ENCODE peak calls at places on chromosomes 2 and 18, in nine cellular contexts. F, Z, H, P, Q, M, J, C and E are unnamed samples.

GRCh38 chr18:6746386-6746960 is 17.0 kb downstream of the ARHGAP28 start:
- DNase-seq in F (no peak), Q (peak; percentile 65), C (no peak), H (no peak), Z (no peak), J (no peak), P (no peak), M (no peak), E (no peak)

GRCh38 chr2:20611077-20611843 is 39.6 kb downstream of the HS1BP3 start:
- DNase-seq in J (peak; percentile 60), P (no peak), Q (no peak), M (no peak), F (no peak), C (peak; percentile 99), H (no peak), Z (peak; percentile 94), E (peak; percentile 42)

GRCh38 chr18:60804412-60804811 is 431.8 kb upstream of the MC4R start:
- DNase-seq in P (peak; percentile 45), Z (no peak), J (no peak), H (no peak), C (no peak), M (no peak), F (no peak), Q (no peak), E (no peak)

GRCh38 chr2:8761529-8762164 is 75.8 kb downstream of the KIDINS220 start:
- DNase-seq in Q (peak; percentile 77), H (peak; percentile 6), M (peak; percentile 44), F (peak; percentile 45), C (peak; percentile 21), J (no peak), Z (no peak), P (no peak), E (no peak)

GRCh38 chr2:170696006-170696405 is 19.1 kb upstream of the SP5 start:
- DNase-seq in J (no peak), F (no peak), C (no peak), Z (no peak), H (no peak), M (no peak), Q (no peak), P (no peak), E (no peak)

GRCh38 chr2:180202591-180202990 is 195.5 kb upstream of the CWC22 start:
- DNase-seq in J (no peak), Z (peak; percentile 5), M (no peak), Q (no peak), P (no peak), H (no peak), F (no peak), C (no peak), E (no peak)

GRCh38 chr18:13760047-13760446 is 33.6 kb downstream of the RNMT start:
- DNase-seq in P (no peak), H (no peak), M (no peak), Z (no peak), C (no peak), F (no peak), J (no peak), Q (no peak), E (no peak)

GRCh38 chr2:161373939-161374338 is 42.2 kb upstream of the TBR1 start:
- DNase-seq in C (peak; percentile 38), P (no peak), J (no peak), H (no peak), Z (no peak), F (no peak), Q (no peak), M (no peak), E (no peak)

GRCh38 chr18:63082661-63083531 is 236.7 kb downstream of the BCL2 start:
- DNase-seq in F (no peak), Q (no peak), H (no peak), M (no peak), Z (no peak), P (no peak), J (no peak), C (no peak), E (no peak)

GRCh38 chr2:102301867-102302362 is 9.4 kb upstream of the IL1RL1 start:
- DNase-seq in Z (peak; percentile 18), C (no peak), J (no peak), P (peak; percentile 52), Q (peak; percentile 46), M (peak; percentile 60), H (peak; percentile 53), F (peak; percentile 1), E (no peak)

GRCh38 chr2:145800201-145801091 is 1280.5 kb upstream of the ZEB2 start:
- DNase-seq in Q (peak; percentile 80), Z (no peak), C (no peak), M (no peak), P (no peak), J (no peak), H (no peak), F (no peak), E (no peak)

GRCh38 chr2:241094924-241095420 is 7.1 kb downstream of the MTERF4 start:
- DNase-seq in P (no peak), J (no peak), H (no peak), Q (no peak), C (no peak), F (no peak), Z (no peak), M (no peak), E (no peak)
- H3K27ac ChIP-seq in P (no peak overlapping the region), J (no peak overlapping the region), H (peak overlapping the region; percentile 55), Q (no peak overlapping the region), C (no peak overlapping the region), F (no peak overlapping the region), Z (no peak overlapping the region), M (no peak overlapping the region), E (no peak overlapping the region)

GRCh38 chr2:127640082-127641072 is 5.6 kb upstream of the GPR17 start:
- DNase-seq in Q (no peak), J (no peak), Z (no peak), F (peak; percentile 79), H (peak; percentile 20), C (no peak), M (no peak), P (no peak), E (no peak)

GRCh38 chr2:127637725-127638252 is 8.2 kb upstream of the GPR17 start:
- DNase-seq in H (no peak), Q (peak; percentile 97), F (no peak), P (peak; percentile 45), Z (peak; percentile 76), M (peak; percentile 55), J (no peak), C (peak; percentile 37), E (no peak)

GRCh38 chr2:127638361-127639110 is 7.4 kb upstream of the GPR17 start:
- DNase-seq in Z (no peak), H (no peak), M (peak; percentile 61), Q (peak; percentile 43), C (no peak), J (no peak), F (no peak), P (peak; percentile 63), E (no peak)

GRCh38 chr2:127637236-127637630 is 8.7 kb upstream of the GPR17 start:
- DNase-seq in P (no peak), J (no peak), M (no peak), C (no peak), Q (no peak), F (no peak), Z (no peak), H (no peak), E (peak; percentile 51)

GRCh38 chr2:127639111-127639474 is 6.9 kb upstream of the GPR17 start:
- DNase-seq in F (no peak), J (no peak), Q (no peak), P (no peak), C (no peak), H (no peak), M (no peak), Z (no peak), E (no peak)
- H3K4me3 ChIP-seq in F (no peak overlapping the region), J (no peak overlapping the region), Q (no peak overlapping the region), P (no peak overlapping the region), C (no peak overlapping the region), H (no peak overlapping the region), M (no peak overlapping the region), Z (no peak overlapping the region), E (no peak overlapping the region)

DNA sequence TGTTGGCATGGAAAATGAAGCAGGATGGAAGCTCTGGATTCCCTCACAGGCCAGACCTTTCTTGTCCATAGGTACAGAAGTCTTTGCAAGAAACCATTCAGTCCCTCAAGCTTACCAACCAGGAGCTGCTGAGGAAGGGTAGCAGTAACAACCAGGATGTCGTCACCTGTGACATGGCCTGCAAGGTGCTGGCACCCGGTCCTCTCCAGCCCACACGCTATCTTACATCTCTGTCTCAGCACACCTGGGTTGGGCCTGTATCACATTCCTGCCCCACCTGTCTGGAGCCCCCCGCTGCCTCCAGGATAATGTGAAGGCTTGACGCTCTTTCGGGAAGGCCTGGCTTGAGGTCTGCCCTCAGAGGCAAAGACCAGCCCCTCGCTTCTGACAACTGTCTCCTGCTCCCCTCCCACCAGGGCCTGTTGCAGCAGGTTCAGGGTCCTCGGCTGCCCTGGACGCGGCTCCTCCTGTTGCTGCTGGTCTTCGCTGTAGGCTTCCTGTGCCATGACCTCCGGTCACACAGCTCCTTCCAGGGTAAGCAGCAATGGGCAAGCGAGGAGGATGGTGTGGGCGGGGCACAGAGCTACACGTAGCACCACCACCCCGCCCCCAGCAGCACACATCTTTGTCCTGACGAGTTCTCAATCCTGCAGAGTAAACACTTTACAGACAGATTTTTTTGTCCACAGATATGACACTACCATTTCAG is 6.0 kb downstream of the TMEM214 start:
- DNase-seq in J (no peak), Q (no peak), Z (no peak), C (no peak), H (no peak), F (no peak), M (no peak), P (no peak), E (no peak)
- H3K36me3 ChIP-seq in J (peaks cover 66% of the 10 kb centered on the region), Q (peaks cover 62% of the 10 kb centered on the region), Z (peaks cover 52% of the 10 kb centered on the region), C (peaks cover 85% of the 10 kb centered on the region), H (peaks cover 64% of the 10 kb centered on the region), F (peaks cover 87% of the 10 kb centered on the region), M (peaks cover 98% of the 10 kb centered on the region), P (peaks cover 36% of the 10 kb centered on the region), E (peaks cover 63% of the 10 kb centered on the region)

DNA sequence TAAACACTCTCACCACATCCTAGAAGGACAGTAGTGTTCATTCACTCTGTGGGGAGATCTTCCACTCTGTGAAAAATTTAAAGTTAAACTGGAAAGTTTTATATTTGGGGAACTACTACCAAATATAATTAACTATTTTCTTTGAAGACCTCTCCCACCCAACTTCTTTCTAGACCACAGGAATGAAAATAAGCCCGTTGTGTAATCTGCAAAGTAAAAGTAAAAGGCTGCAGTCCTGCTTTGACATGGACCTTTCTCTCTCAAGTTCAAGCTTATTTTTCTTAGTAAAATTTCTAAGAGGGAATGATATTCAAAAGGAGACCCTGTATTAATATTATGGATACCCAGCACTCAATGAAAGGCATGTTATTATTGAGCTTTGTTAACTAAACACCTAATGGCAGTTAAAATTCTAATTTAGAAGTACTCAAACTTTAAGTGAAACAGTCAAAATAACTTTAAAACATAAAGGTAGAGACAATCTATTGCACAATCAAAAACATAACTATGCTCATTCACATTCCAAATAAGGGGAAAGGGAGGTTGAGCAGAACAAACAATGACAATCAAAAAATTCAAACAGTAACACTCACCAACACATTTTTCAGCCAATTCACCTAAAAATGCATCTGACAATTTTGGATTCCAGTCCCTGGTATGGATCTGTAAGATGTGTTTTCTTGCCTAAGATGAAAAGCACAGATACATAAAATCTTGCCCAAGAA is 98.5 kb downstream of the ATAD2B start:
- DNase-seq in P (no peak), M (no peak), H (no peak), Z (no peak), Q (peak; percentile 11), F (no peak), C (peak; percentile 1), J (no peak), E (no peak)
- H3K27ac ChIP-seq in P (no peak overlapping the region), M (no peak overlapping the region), H (no peak overlapping the region), Z (no peak overlapping the region), Q (no peak overlapping the region), F (no peak overlapping the region), C (no peak overlapping the region), J (no peak overlapping the region), E (no peak overlapping the region)